ENCODE peak calls at places on chromosomes 16 and 17, in five cellular contexts. A is GM23248; H is CD8-positive, alpha-beta memory T cell; J is SK-N-SH; T is adrenal gland. X is an unnamed sample.

GRCh38 chr17:81926451-81927144 is 937 bp downstream of the MAFG start:
- DNase-seq in A (peak; percentile 88), H (peak; percentile 36), J (peak; percentile 85), T (peak; percentile 84), X (peak; percentile 94)

GRCh38 chr17:924711-925480 is 54.7 kb downstream of the NXN start:
- DNase-seq in J (no peak), A (no peak), T (no peak), H (no peak), X (peak; percentile 47)

GRCh38 chr16:8675183-8676159 is 1.1 kb downstream of the ABAT start:
- DNase-seq in T (no peak), A (peak; percentile 14), H (peak; percentile 51), J (peak; percentile 77), X (peak; percentile 47)

GRCh38 chr16:31488630-31489564 is 6.0 kb downstream of the SLC5A2 start:
- DNase-seq in H (peak; percentile 4), A (no peak), T (no peak), J (no peak), X (peak; percentile 82)

GRCh38 chr17:82277851-82278250 is 4.4 kb upstream of the CSNK1D start:
- DNase-seq in T (no peak), A (no peak), H (no peak), J (no peak), X (no peak)

GRCh38 chr16:58548378-58548777 is 33.1 kb downstream of the SETD6 start:
- DNase-seq in H (no peak), J (no peak), A (no peak), T (no peak), X (no peak)

GRCh38 chr17:16923904-16924700 is 47.8 kb downstream of the TNFRSF13B start:
- DNase-seq in J (no peak), T (no peak), H (no peak), A (no peak), X (peak; percentile 24)

GRCh38 chr17:64084940-64085649 is 44.8 kb downstream of the ERN1 start:
- DNase-seq in A (no peak), T (no peak), J (no peak), H (no peak), X (no peak)

GRCh38 chr16:30060354-30061194 is 5.0 kb upstream of the ALDOA start:
- DNase-seq in H (no peak), J (no peak), A (no peak), T (no peak), X (no peak)

GRCh38 chr16:80273635-80274538 is 266.9 kb upstream of the DYNLRB2 start:
- DNase-seq in A (peak; percentile 82), T (no peak), J (no peak), H (no peak), X (no peak)

GRCh38 chr17:82407255-82407654 is 10.9 kb upstream of the HEXD start:
- DNase-seq in H (no peak), A (no peak), J (no peak), T (no peak), X (no peak)

GRCh38 chr17:41486316-41486715 is 3.4 kb downstream of the KRT36 start:
- DNase-seq in H (no peak), A (no peak), T (no peak), J (no peak), X (no peak)

GRCh38 chr16:60151987-60152386 is 1417.9 kb upstream of the GOT2 start:
- DNase-seq in J (no peak), T (no peak), A (no peak), H (no peak), X (no peak)

GRCh38 chr17:164536-165235 is 16.8 kb downstream of the DOC2B start:
- DNase-seq in A (peak; percentile 54), H (no peak), T (peak; percentile 70), J (peak; percentile 88), X (peak; percentile 91)

GRCh38 chr17:5585814-5586558 is 1.7 kb upstream of the NLRP1 start:
- DNase-seq in T (no peak), J (no peak), A (no peak), H (no peak), X (no peak)

GRCh38 chr16:85971877-85972638 is 73.1 kb downstream of the IRF8 start:
- DNase-seq in J (no peak), T (no peak), A (no peak), H (no peak), X (no peak)

GRCh38 chr16:56319391-56319790 is 106.0 kb downstream of the AMFR start:
- DNase-seq in J (no peak), T (no peak), H (no peak), A (no peak), X (no peak)

GRCh38 chr16:88444826-88445582 is 8.1 kb upstream of the ZFPM1 start:
- DNase-seq in T (no peak), A (no peak), J (no peak), H (no peak), X (no peak)

GRCh38 chr17:73782641-73783381 is 138.6 kb upstream of the SDK2 start:
- DNase-seq in A (no peak), J (no peak), H (no peak), T (no peak), X (peak; percentile 73)

GRCh38 chr16:54928016-54928356 is 2.7 kb upstream of the IRX5 start:
- DNase-seq in H (no peak), J (no peak), A (peak; percentile 75), T (no peak), X (no peak)
- H3K4me3 ChIP-seq in H (peak overlapping the region; percentile 31), J (peak overlapping the region; percentile 89), A (peak overlapping the region; percentile 87), T (no peak overlapping the region), X (peak overlapping the region; percentile 68)

GRCh38 chr17:50196826-50197225 is 4.6 kb downstream of the COL1A1 start:
- DNase-seq in H (no peak), A (peak; percentile 92), J (no peak), T (no peak), X (no peak)
- H3K4me3 ChIP-seq in H (no peak overlapping the region), A (peak overlapping the region; percentile 99), J (peak overlapping the region; percentile 96), T (no peak overlapping the region), X (no peak overlapping the region)

DNA sequence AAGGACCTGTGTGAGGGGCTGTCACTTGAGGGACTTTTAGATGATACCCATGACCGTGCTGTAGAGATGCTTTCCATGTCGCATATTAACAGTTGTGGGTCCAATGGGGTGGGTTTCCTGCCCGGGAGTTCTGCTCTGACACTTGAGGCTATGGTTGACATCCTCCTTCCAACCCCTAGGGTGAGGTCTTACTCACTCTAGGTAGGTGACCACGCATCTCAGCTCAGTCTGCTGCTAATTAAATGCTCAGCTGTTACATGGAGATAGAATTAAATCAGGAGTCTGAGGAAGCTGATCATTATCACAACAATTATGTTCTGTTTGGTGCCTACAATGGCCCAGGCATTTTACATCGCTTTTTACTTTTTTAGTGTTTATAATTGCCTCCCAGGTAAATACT is 40.2 kb downstream of the OSBPL7 start:
- DNase-seq in T (no peak), H (no peak), A (no peak), J (no peak), X (no peak)
- H3K4me3 ChIP-seq in T (no peak overlapping the region), H (no peak overlapping the region), A (no peak overlapping the region), J (no peak overlapping the region), X (no peak overlapping the region)

GRCh38 chr16:83928341-83929055 is 24.5 kb upstream of the OSGIN1 start:
- DNase-seq in J (no peak), T (no peak), A (peak; percentile 86), H (no peak), X (no peak)

GRCh38 chr16:83925095-83925905 is 26.4 kb downstream of the MLYCD start:
- DNase-seq in H (no peak), A (no peak), J (peak; percentile 9), T (no peak), X (no peak)

GRCh38 chr16:83924686-83925085 is 25.8 kb downstream of the MLYCD start:
- DNase-seq in A (no peak), T (no peak), J (peak; percentile 9), H (no peak), X (no peak)

GRCh38 chr16:83925957-83926725 is 26.9 kb upstream of the OSGIN1 start:
- DNase-seq in A (no peak), J (peak; percentile 32), H (no peak), T (no peak), X (peak; percentile 70)

GRCh38 chr16:83926726-83927397 is 26.2 kb upstream of the OSGIN1 start:
- DNase-seq in J (peak; percentile 90), A (peak; percentile 84), H (peak; percentile 27), T (peak; percentile 90), X (peak; percentile 96)
- H3K4me3 ChIP-seq in J (peak overlapping the region; percentile 51), A (peak overlapping the region; percentile 40), H (no peak overlapping the region), T (no peak overlapping the region), X (peak overlapping the region; percentile 27)

DNA sequence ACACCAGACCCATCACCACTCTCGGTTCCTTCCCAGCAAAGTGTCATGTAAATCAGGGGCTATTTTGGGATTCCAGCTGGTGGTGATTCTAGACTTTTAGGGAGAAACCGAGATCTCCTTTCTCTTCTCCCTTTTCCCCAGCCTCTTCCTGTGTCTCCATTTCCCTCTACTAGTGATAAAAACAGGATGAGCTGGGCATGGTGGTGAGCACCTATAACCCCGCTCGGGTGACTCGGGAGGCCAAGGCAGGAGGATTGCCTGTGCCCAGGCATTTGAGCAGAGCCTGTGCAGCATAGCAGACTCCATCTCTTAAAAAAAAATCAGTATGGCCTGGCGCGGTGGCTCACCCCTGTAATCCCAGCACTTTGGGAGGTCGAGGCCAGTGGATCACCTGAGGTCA is 6.1 kb downstream of the TBX21 start:
- DNase-seq in A (no peak), J (no peak), H (no peak), T (no peak), X (no peak)
- H3K4me3 ChIP-seq in A (no peak overlapping the region), J (no peak overlapping the region), H (no peak overlapping the region), T (no peak overlapping the region), X (no peak overlapping the region)

DNA sequence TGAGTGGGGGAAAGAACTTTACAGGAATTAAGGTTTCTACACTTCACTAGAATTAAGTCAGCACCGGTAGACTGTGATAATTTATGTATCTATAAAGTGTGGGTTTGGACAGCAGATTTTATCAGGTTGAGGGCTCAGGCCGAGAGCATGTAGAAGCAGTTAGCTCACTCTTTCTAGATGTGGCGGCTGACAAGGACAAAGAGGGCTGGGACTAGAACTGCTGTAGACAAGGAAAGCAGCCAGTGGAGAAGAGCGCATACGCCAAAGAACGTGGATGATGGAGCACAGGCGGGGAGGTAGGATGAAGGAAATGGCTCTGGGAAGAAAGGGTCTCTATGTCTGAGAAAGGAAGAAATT is 504 bp upstream of the GOSR1 start:
- DNase-seq in T (peak; percentile 27), J (no peak), H (no peak), A (peak; percentile 58), X (no peak)
- H3K4me3 ChIP-seq in T (no peak overlapping the region), J (peak overlapping the region; percentile 99), H (peak overlapping the region; percentile 80), A (peak overlapping the region; percentile 87), X (peak overlapping the region; percentile 23)